ENCODE peak calls at places on chromosomes 4 and X, in seven cellular contexts. V is mesothelial cell of epicardium; F is EL; G is activated CD4-positive, alpha-beta T cell treated with anti-CD3 and anti-CD28 coated beads, Interleukin-2, amount 50 U/mL, for 4 hours; W is GM06990; Q is pancreas; I is NCI-H460. B is an unnamed sample.

GRCh38 chr4:5399790-5400421 is 308.5 kb downstream of the EVC2 start:
- DNase-seq in W (no peak), G (no peak), Q (no peak), F (peak; percentile 42), V (peak; percentile 40), I (no peak), B (peak; percentile 66)

GRCh38 chr4:153594208-153594607 is 89.9 kb upstream of the TLR2 start:
- DNase-seq in W (no peak), V (no peak), Q (no peak), I (no peak), F (peak; percentile 21), G (no peak), B (no peak)

GRCh38 chrX:148691456-148691855 is 191.0 kb downstream of the AFF2 start:
- DNase-seq in Q (no peak), I (no peak), W (no peak), F (no peak), V (no peak), G (no peak), B (peak; percentile 40)

GRCh38 chr4:137967480-137968190 is 274.5 kb downstream of the SLC7A11 start:
- DNase-seq in G (no peak), Q (no peak), V (no peak), W (no peak), I (no peak), F (peak; percentile 20), B (no peak)

GRCh38 chr4:39051454-39051853 is 10.6 kb upstream of the KLHL5 start:
- DNase-seq in V (no peak), G (no peak), Q (no peak), I (no peak), W (no peak), F (no peak), B (peak; percentile 28)

GRCh38 chr4:15232725-15233597 is 194.9 kb upstream of the C1QTNF7 start:
- DNase-seq in Q (no peak), F (peak; percentile 88), I (no peak), G (no peak), V (no peak), W (no peak), B (peak; percentile 41)

GRCh38 chr4:89283226-89283974 is 24.2 kb downstream of the GPRIN3 start:
- DNase-seq in I (peak; percentile 82), G (no peak), W (no peak), F (no peak), V (no peak), Q (no peak), B (no peak)

GRCh38 chr4:171650543-171650942 is 162.7 kb upstream of the GALNTL6 start:
- DNase-seq in Q (no peak), V (no peak), F (no peak), G (no peak), I (no peak), W (no peak), B (peak; percentile 30)

GRCh38 chrX:116232833-116233232 is 62.3 kb downstream of the AGTR2 start:
- DNase-seq in I (no peak), G (no peak), F (peak; percentile 59), Q (no peak), V (no peak), W (no peak), B (no peak)

GRCh38 chr4:73741140-73741749 is 876 bp downstream of the CXCL8 start:
- DNase-seq in Q (no peak), V (no peak), W (no peak), F (no peak), G (no peak), I (no peak), B (no peak)

GRCh38 chr4:95949136-95949765 is 109.4 kb downstream of the PDHA2 start:
- DNase-seq in G (no peak), I (no peak), F (no peak), V (no peak), Q (no peak), W (no peak), B (no peak)

GRCh38 chr4:158211288-158211687 is 1.0 kb downstream of the TMEM144 start:
- DNase-seq in Q (no peak), G (no peak), F (no peak), V (no peak), W (no peak), I (peak; percentile 31), B (no peak)

GRCh38 chr4:2942532-2943363 is 20.5 kb downstream of the NOP14 start:
- DNase-seq in W (no peak), Q (peak; percentile 53), G (no peak), I (no peak), V (peak; percentile 31), F (no peak), B (no peak)

GRCh38 chr4:74682567-74683359 is 111.6 kb downstream of the BTC start:
- DNase-seq in W (no peak), Q (no peak), I (peak; percentile 70), F (peak; percentile 95), G (no peak), V (no peak), B (no peak)

GRCh38 chr4:52199574-52200338 is 148.7 kb downstream of the SPATA18 start:
- DNase-seq in Q (no peak), W (no peak), F (peak; percentile 73), G (no peak), I (peak; percentile 19), V (no peak), B (no peak)

GRCh38 chr4:124121511-124121934 is 591.0 kb downstream of the ANKRD50 start:
- DNase-seq in V (no peak), G (no peak), I (no peak), Q (no peak), F (peak; percentile 38), W (no peak), B (no peak)